ENCODE peak calls at places on chromosomes 3 and 15, in five cellular contexts. H is stomach, E is IMR-90, V is AG04450, P is NB4. C is an unnamed sample.

GRCh38 chr15:100278596-100279380 is 63.0 kb downstream of the ADAMTS17 start:
- DNase-seq in H (no peak), E (no peak), V (no peak), P (no peak), C (no peak)

GRCh38 chr3:171350364-171350763 is 109.8 kb downstream of the TNIK start:
- DNase-seq in H (no peak), E (no peak), V (no peak), P (no peak), C (no peak)

GRCh38 chr3:108894981-108895380 is 58.7 kb downstream of the GUCA1C start:
- DNase-seq in H (no peak), E (no peak), V (no peak), P (no peak), C (no peak)

GRCh38 chr3:51777985-51778384 is 1.1 kb downstream of the IQCF6 start:
- DNase-seq in H (peak; percentile 68), E (no peak), V (no peak), P (no peak), C (no peak)

GRCh38 chr3:175266478-175266877 is 407.3 kb downstream of the NAALADL2 start:
- DNase-seq in H (no peak), E (peak; percentile 78), V (no peak), P (no peak), C (no peak)

GRCh38 chr3:30012941-30013543 is 593.4 kb upstream of the TGFBR2 start:
- DNase-seq in H (peak; percentile 81), E (peak; percentile 70), V (peak; percentile 24), P (peak; percentile 70), C (peak; percentile 23)

GRCh38 chr15:100263721-100264455 is 77.9 kb downstream of the ADAMTS17 start:
- DNase-seq in H (peak; percentile 17), E (no peak), V (no peak), P (no peak), C (no peak)

GRCh38 chr3:95088464-95088863 is 1025.6 kb downstream of the NSUN3 start:
- DNase-seq in H (no peak), E (no peak), V (no peak), P (no peak), C (no peak)

GRCh38 chr3:32870373-32871091 is 52.7 kb downstream of the TRIM71 start:
- DNase-seq in H (no peak), E (no peak), V (no peak), P (no peak), C (no peak)

GRCh38 chr3:18079739-18080138 is 337.3 kb upstream of the TBC1D5 start:
- DNase-seq in H (no peak), E (peak; percentile 2), V (no peak), P (peak; percentile 85), C (peak; percentile 36)

GRCh38 chr15:71559098-71559497 is 251.3 kb upstream of the NR2E3 start:
- DNase-seq in H (no peak), E (peak; percentile 81), V (peak; percentile 56), P (no peak), C (peak; percentile 43)

GRCh38 chr15:69568621-69569020 is 116.0 kb downstream of the RPLP1 start:
- DNase-seq in H (no peak), E (peak; percentile 83), V (peak; percentile 36), P (no peak), C (peak; percentile 36)

GRCh38 chr3:41190509-41191284 is 8.6 kb upstream of the CTNNB1 start:
- DNase-seq in H (no peak), E (no peak), V (no peak), P (no peak), C (no peak)

GRCh38 chr15:101320501-101321052 is 25.5 kb upstream of the SNRPA1 start:
- DNase-seq in H (peak; percentile 40), E (peak; percentile 51), V (no peak), P (peak; percentile 99), C (peak; percentile 23)

GRCh38 chr15:66623801-66624453 is 58.1 kb upstream of the LCTL start:
- DNase-seq in H (no peak), E (no peak), V (no peak), P (no peak), C (no peak)

GRCh38 chr3:38139652-38140051 is 1.2 kb downstream of the MYD88 start:
- DNase-seq in H (peak; percentile 23), E (no peak), V (no peak), P (no peak), C (no peak)

GRCh38 chr3:41681479-41681878 is 280.4 kb downstream of the ULK4 start:
- DNase-seq in H (no peak), E (peak; percentile 92), V (peak; percentile 74), P (no peak), C (peak; percentile 91)

GRCh38 chr15:80804970-80805495 is 25.9 kb downstream of the CEMIP start:
- DNase-seq in H (no peak), E (no peak), V (no peak), P (no peak), C (no peak)

GRCh38 chr15:45641374-45641778 is 6.5 kb downstream of the SQOR start:
- DNase-seq in H (peak; percentile 62), E (peak; percentile 96), V (peak; percentile 90), P (peak; percentile 62), C (peak; percentile 94)

GRCh38 chr3:85939026-85939616 is 980.3 kb downstream of the CADM2 start:
- DNase-seq in H (no peak), E (no peak), V (no peak), P (no peak), C (peak; percentile 3)

GRCh38 chr3:129549006-129549800 is 6.2 kb downstream of the H1-8 start:
- DNase-seq in H (no peak), E (peak; percentile 61), V (no peak), P (peak; percentile 82), C (no peak)

GRCh38 chr3:57127849-57128566 is 37.1 kb downstream of the IL17RD start:
- DNase-seq in H (no peak), E (no peak), V (no peak), P (no peak), C (no peak)

GRCh38 chr3:128427175-128427857 is 39.4 kb downstream of the DNAJB8 start:
- DNase-seq in H (no peak), E (no peak), V (no peak), P (no peak), C (no peak)

GRCh38 chr15:74382004-74382816 is 14.8 kb upstream of the CYP11A1 start:
- DNase-seq in H (peak; percentile 91), E (peak; percentile 75), V (no peak), P (peak; percentile 85), C (no peak)

GRCh38 chr3:50278868-50279224 is at the start of gene LSMEM2:
- DNase-seq in H (no peak), E (no peak), V (no peak), P (no peak), C (no peak)

GRCh38 chr3:115512565-115513410 is 110.5 kb upstream of the GAP43 start:
- DNase-seq in H (no peak), E (peak; percentile 38), V (no peak), P (no peak), C (peak; percentile 31)

GRCh38 chr3:38576131-38577088 is 73.1 kb downstream of the SCN5A start:
- DNase-seq in H (peak; percentile 17), E (no peak), V (no peak), P (no peak), C (no peak)

DNA sequence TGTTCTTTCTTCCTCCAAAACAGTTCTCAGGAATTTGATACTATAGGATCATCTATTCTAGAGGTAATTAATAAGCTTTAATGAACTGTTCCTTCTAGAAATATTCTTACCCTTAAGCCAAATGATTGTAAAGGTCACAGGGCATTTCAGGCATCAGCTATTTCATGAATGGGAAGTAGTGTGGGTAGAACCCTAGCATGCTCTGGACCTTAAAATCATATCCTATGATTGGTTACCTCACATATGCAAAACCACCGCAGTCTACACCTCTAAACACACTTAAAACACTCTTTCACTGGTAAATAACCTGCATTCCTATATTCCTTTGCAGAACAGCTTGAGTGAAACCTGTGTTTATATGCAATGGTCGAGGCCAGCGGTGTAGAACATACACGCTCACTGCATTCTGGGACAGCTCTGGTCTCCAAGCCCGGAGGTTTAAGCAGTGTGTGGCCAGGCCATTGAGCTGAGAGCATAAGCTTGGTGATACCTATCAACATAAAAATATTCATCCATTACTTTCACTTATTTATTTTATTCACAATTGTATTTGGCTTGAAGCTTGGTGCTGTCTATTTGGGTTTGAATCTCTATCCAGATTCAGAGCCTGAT is 87.7 kb upstream of the RASGRP1 start:
- DNase-seq in H (no peak), E (no peak), V (no peak), P (no peak), C (no peak)
- H3K4me3 ChIP-seq in H (no peak overlapping the region), E (no peak overlapping the region), V (no peak overlapping the region), P (no peak overlapping the region), C (no peak overlapping the region)

GRCh38 chr15:39591141-39591895 is 10.4 kb downstream of the THBS1 start:
- DNase-seq in H (no peak), E (peak; percentile 41), V (no peak), P (no peak), C (no peak)
- H3K4me3 ChIP-seq in H (no peak overlapping the region), E (no peak overlapping the region), V (no peak overlapping the region), P (no peak overlapping the region), C (no peak overlapping the region)

DNA sequence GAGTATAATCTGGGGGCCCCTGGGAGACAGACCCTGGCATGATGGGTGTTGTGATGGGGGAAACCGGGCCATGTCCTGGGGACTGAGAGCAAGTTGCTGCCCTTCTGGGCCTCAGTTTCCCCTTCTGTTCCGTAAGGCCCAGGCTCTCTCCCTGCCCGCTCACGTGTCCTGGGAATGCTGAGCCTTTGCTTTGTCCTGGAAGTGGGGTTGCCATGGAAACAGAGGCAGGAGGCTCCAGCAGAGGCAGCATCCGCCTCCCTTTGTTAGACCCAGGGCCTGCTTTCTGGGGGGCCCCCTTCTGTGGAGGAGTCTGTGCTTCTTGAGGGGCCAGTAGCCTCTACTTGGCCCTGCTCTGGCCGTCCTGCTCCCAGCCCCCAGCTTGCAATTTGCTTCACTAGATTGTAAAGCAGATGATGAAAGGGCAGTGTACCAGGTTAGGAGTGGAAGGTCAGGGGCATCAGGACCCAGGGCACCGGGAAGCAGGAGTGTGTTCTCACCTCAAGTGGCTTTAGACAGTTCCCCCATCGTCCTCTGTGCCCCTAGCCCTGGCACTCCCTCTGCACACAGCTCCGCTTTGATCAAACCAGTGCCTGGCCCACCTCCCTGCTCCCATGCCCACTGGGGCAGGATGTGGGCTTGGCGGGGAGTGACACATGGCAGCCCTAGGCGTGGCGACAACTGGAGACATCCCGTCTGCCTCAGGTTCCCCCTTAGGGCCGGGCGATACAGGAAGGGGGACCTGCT is 105.6 kb downstream of the FBLN2 start:
- DNase-seq in H (no peak), E (no peak), V (no peak), P (no peak), C (no peak)
- H3K4me3 ChIP-seq in H (peak overlapping the region; percentile 34), E (no peak overlapping the region), V (no peak overlapping the region), P (no peak overlapping the region), C (no peak overlapping the region)

GRCh38 chr3:184567924-184568590 is 6.5 kb downstream of the EPHB3 start:
- DNase-seq in H (no peak), E (no peak), V (no peak), P (peak; percentile 34), C (no peak)

GRCh38 chr3:184570035-184570434 is 8.4 kb downstream of the EPHB3 start:
- DNase-seq in H (no peak), E (no peak), V (no peak), P (no peak), C (no peak)

GRCh38 chr3:184568918-184569829 is 7.6 kb downstream of the EPHB3 start:
- DNase-seq in H (peak; percentile 77), E (peak; percentile 97), V (peak; percentile 95), P (peak; percentile 56), C (peak; percentile 81)

GRCh38 chr3:184566441-184567414 is 5.1 kb downstream of the EPHB3 start:
- DNase-seq in H (peak; percentile 60), E (no peak), V (no peak), P (no peak), C (no peak)

DNA sequence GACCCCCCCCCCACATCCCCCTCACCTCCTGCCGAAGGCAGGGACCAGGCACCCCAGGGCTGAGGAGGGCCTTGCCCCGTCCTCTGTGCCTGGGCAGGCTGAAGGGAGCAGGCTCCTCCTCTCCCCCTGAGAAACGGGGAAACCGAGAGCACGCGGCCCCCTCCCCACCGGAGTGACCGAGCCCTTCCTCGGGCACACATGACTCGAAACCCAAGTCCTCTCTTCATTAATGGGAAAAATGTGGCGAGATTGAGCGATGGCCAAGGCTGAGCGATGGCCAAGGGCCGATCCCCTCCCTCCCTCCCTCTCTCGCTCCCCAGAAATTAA is 7.0 kb downstream of the EPHB3 start:
- DNase-seq in H (no peak), E (no peak), V (no peak), P (no peak), C (no peak)
- H3K4me3 ChIP-seq in H (peak overlapping the region; percentile 46), E (peak overlapping the region; percentile 48), V (peak overlapping the region; percentile 47), P (no peak overlapping the region), C (peak overlapping the region; percentile 43)

C was measured in skeletal muscle cell.